ENCODE peak calls at places on chromosomes 16 and 17, in six cellular contexts. H is Panc1, G is AG04450, W is esophagus squamous epithelium, A is neural progenitor cell, I is hepatocyte. O is an unnamed sample.

GRCh38 chr17:27751166-27751565 is 49.2 kb downstream of the NOS2 start:
- DNase-seq in W (no peak), A (no peak), H (no peak), G (no peak), I (no peak), O (no peak)

GRCh38 chr17:9237661-9238301 is 216.5 kb downstream of the NTN1 start:
- DNase-seq in I (peak; percentile 67), A (peak; percentile 51), G (no peak), W (no peak), H (no peak), O (no peak)

GRCh38 chr17:29248845-29249244 is 2.2 kb downstream of the CRYBA1 start:
- DNase-seq in W (no peak), H (no peak), I (no peak), G (no peak), A (no peak), O (no peak)

GRCh38 chr16:10085078-10085798 is 97.0 kb downstream of the GRIN2A start:
- DNase-seq in A (no peak), I (no peak), H (no peak), W (no peak), G (no peak), O (no peak)

GRCh38 chr16:84780977-84781376 is 38.8 kb upstream of the CRISPLD2 start:
- DNase-seq in G (no peak), W (no peak), H (no peak), I (no peak), A (no peak), O (no peak)

GRCh38 chr17:72985882-72986720 is 106.4 kb downstream of the SLC39A11 start:
- DNase-seq in A (peak; percentile 88), W (no peak), G (peak; percentile 56), I (peak; percentile 81), H (peak; percentile 53), O (peak; percentile 59)

GRCh38 chr17:63832014-63832413 is 4.6 kb upstream of the FTSJ3 start:
- DNase-seq in I (no peak), H (no peak), A (no peak), G (no peak), W (no peak), O (no peak)

GRCh38 chr17:74118504-74118903 is 85.0 kb upstream of the RPL38 start:
- DNase-seq in I (peak; percentile 31), G (no peak), A (peak; percentile 79), W (no peak), H (no peak), O (no peak)

GRCh38 chr17:29753845-29754439 is 131.2 kb upstream of the CORO6 start:
- DNase-seq in G (no peak), H (no peak), I (no peak), W (no peak), A (no peak), O (no peak)

GRCh38 chr16:17230932-17231581 is 239.7 kb downstream of the XYLT1 start:
- DNase-seq in I (no peak), G (no peak), H (no peak), W (no peak), A (no peak), O (no peak)

GRCh38 chr17:39929657-39930407 is 2.3 kb downstream of the LRRC3C start:
- DNase-seq in I (no peak), A (no peak), W (no peak), H (no peak), G (no peak), O (peak; percentile 57)

GRCh38 chr17:40542562-40543411 is 22.5 kb downstream of the CCR7 start:
- DNase-seq in G (peak; percentile 92), H (no peak), W (no peak), I (peak; percentile 86), A (no peak), O (peak; percentile 81)

GRCh38 chr17:79093270-79093669 is 18.6 kb downstream of the ENGASE start:
- DNase-seq in G (no peak), H (no peak), I (no peak), A (no peak), W (no peak), O (no peak)

GRCh38 chr16:67312450-67313118 is 14.0 kb downstream of the KCTD19 start:
- DNase-seq in I (no peak), W (no peak), H (no peak), G (no peak), A (no peak), O (no peak)

GRCh38 chr16:1535391-1536291 is 2.2 kb downstream of the TMEM204 start:
- DNase-seq in A (no peak), I (no peak), W (no peak), H (no peak), G (no peak), O (no peak)

GRCh38 chr17:12737740-12738469 is 51.4 kb upstream of the ARHGAP44 start:
- DNase-seq in I (no peak), H (no peak), W (no peak), G (no peak), A (peak; percentile 38), O (no peak)

GRCh38 chr17:77501101-77501566 is 360.4 kb downstream of the SEC14L1 start:
- DNase-seq in G (no peak), W (no peak), H (no peak), I (peak; percentile 35), A (peak; percentile 54), O (no peak)

GRCh38 chr16:31118223-31119155 is 1.0 kb downstream of the KAT8 start:
- DNase-seq in I (peak; percentile 56), H (no peak), A (no peak), W (no peak), G (no peak), O (peak; percentile 69)

GRCh38 chr16:20364051-20364450 is 11.5 kb upstream of the UMOD start:
- DNase-seq in W (no peak), G (no peak), H (no peak), I (no peak), A (no peak), O (no peak)

GRCh38 chr17:45087496-45087975 is 26.4 kb downstream of the NMT1 start:
- DNase-seq in I (no peak), G (no peak), A (no peak), W (no peak), H (no peak), O (no peak)

GRCh38 chr16:30551781-30552180 is 6.4 kb downstream of the ZNF764 start:
- DNase-seq in G (no peak), W (no peak), H (no peak), I (no peak), A (no peak), O (no peak)

GRCh38 chr17:62824290-62825135 is 16.4 kb upstream of the MARCHF10 start:
- DNase-seq in G (peak; percentile 74), I (peak; percentile 70), W (no peak), A (peak; percentile 65), H (no peak), O (peak; percentile 94)

GRCh38 chr17:69067274-69068047 is 6.7 kb upstream of the ABCA9 start:
- DNase-seq in W (no peak), G (no peak), I (no peak), A (no peak), H (no peak), O (no peak)
- TF ChIP-seq CTCF in W (no peak), G (peak; percentile 6), I (peak; percentile 8), A (peak; percentile 14), H (peak; percentile 13), O (no peak)

GRCh38 chr17:68734202-68734825 is 133.1 kb upstream of the FAM20A start:
- DNase-seq in H (no peak), A (no peak), I (no peak), G (no peak), W (no peak), O (no peak)
- H3K27ac ChIP-seq in H (no peak overlapping the region), A (no peak overlapping the region), I (peak overlapping the region; percentile 94), G (peak overlapping the region; percentile 49), W (no peak overlapping the region), O (no peak overlapping the region)

DNA sequence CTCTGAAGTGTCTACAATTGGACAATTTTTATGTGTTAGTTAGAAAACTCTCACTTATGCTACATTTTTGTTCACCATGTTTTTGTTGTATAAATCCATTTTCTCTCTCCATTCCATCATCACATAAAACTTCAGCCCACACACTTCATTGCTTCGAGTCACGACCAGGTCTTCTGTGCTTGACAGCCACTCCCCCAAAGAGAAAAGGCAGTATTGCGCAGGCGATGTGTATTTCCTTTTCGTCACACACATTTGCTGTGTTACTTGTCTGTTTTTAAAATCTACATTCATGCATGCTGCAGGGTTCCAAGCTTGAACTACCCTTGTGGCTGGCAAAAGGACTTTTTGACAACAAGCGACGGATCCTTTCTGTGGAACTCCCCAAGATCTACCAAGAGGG is 10.5 kb downstream of the GINS3 start:
- DNase-seq in I (no peak), H (no peak), W (no peak), A (no peak), G (no peak), O (no peak)
- TF ChIP-seq CTCF in I (no peak), H (no peak), W (no peak), A (no peak), G (no peak), O (no peak)

DNA sequence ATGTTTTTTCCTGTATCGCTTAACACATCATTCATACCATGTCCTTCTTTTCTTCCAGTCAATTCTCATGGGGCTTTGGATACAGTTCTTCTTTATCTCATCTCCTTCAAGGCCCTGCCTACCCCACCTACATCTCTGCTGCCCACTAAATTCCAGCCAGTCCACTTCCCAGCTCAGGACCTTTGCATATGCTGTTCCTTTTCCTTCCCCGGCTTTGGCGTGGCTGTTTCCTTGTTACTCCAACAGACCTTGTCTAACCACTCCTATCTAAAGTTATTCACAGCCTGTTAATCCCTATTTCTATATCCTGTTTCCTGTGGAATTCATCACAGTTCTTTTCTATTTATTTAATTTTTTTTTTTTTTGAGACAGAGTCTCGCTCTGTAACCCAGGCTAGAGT is 6.6 kb upstream of the STAT3 start:
- DNase-seq in I (no peak), G (no peak), H (no peak), W (no peak), A (no peak), O (no peak)
- H3K27ac ChIP-seq in I (no peak overlapping the region), G (no peak overlapping the region), H (peak overlapping the region; percentile 17), W (no peak overlapping the region), A (no peak overlapping the region), O (no peak overlapping the region)

GRCh38 chr16:79274197-79274596 is 326.3 kb downstream of the MAF start:
- DNase-seq in W (no peak), A (no peak), H (no peak), I (no peak), G (no peak), O (no peak)
- TF ChIP-seq CTCF in W (no peak), A (no peak), H (no peak), I (no peak), G (no peak), O (no peak)